ENCODE peak calls at places on chromosomes 13 and 19, in ten cellular contexts. F, B, Y, N, Q, I, T, P, L and M are unnamed samples.

GRCh38 chr19:18793144-18794028 is 2.3 kb upstream of the COMP start:
- DNase-seq in F (no peak), B (no peak), Y (no peak), N (no peak), Q (no peak), I (no peak), T (no peak), P (no peak), L (no peak), M (no peak)

GRCh38 chr19:37920591-37921450 is 13.8 kb downstream of the SIPA1L3 start:
- DNase-seq in F (no peak), B (no peak), Y (no peak), N (no peak), Q (no peak), I (no peak), T (no peak), P (no peak), L (no peak), M (no peak)

GRCh38 chr19:39398297-39398864 is 7.2 kb downstream of the MED29 start:
- DNase-seq in F (no peak), B (no peak), Y (peak), N (no peak), Q (peak), I (no peak), T (peak), P (peak), L (peak), M (peak)

GRCh38 chr19:4086336-4086953 is 19.7 kb upstream of the ZBTB7A start:
- DNase-seq in F (no peak), B (no peak), Y (no peak), N (no peak), Q (no peak), I (no peak), T (no peak), P (no peak), L (peak), M (no peak)

GRCh38 chr13:33349996-33350826 is 64.7 kb upstream of the STARD13 start:
- DNase-seq in F (no peak), B (no peak), Y (peak), N (no peak), Q (no peak), I (no peak), T (peak), P (peak), L (peak), M (no peak)

GRCh38 chr19:2896694-2897093 is 4.0 kb upstream of the ZNF57 start:
- DNase-seq in F (no peak), B (no peak), Y (no peak), N (no peak), Q (no peak), I (no peak), T (no peak), P (no peak), L (no peak), M (no peak)

GRCh38 chr13:76725211-76725610 is 161.0 kb downstream of the KCTD12 start:
- DNase-seq in F (no peak), B (no peak), Y (no peak), N (no peak), Q (no peak), I (no peak), T (no peak), P (no peak), L (no peak), M (no peak)

GRCh38 chr19:16224266-16225045 is 26.7 kb downstream of the AP1M1 start:
- DNase-seq in F (no peak), B (no peak), Y (no peak), N (no peak), Q (no peak), I (no peak), T (no peak), P (no peak), L (no peak), M (no peak)

GRCh38 chr13:64130170-64130569 is 2714.5 kb upstream of the PCDH20 start:
- DNase-seq in F (no peak), B (no peak), Y (no peak), N (no peak), Q (no peak), I (no peak), T (no peak), P (no peak), L (no peak), M (no peak)

GRCh38 chr19:16285769-16286564 is 38.7 kb upstream of the KLF2 start:
- DNase-seq in F (no peak), B (no peak), Y (no peak), N (no peak), Q (no peak), I (peak), T (no peak), P (peak), L (no peak), M (no peak)

GRCh38 chr13:106052200-106052767 is 483.2 kb downstream of the EFNB2 start:
- DNase-seq in F (no peak), B (no peak), Y (no peak), N (no peak), Q (no peak), I (no peak), T (no peak), P (no peak), L (no peak), M (no peak)